ENCODE peak calls at places on chromosomes 16 and 17, in ten cellular contexts. Z, Q, W, P, F, H, T, M, K and E are unnamed samples.

GRCh38 chr16:229731-230281 is 557 bp upstream of the LUC7L start:
- DNase-seq in K (no peak), W (peak), P (no peak), Z (no peak), H (no peak), F (no peak), Q (no peak), M (no peak), T (no peak), E (no peak)

GRCh38 chr16:5438591-5438990 is 341.0 kb upstream of the EEF2KMT start:
- DNase-seq in K (no peak), T (no peak), Z (no peak), Q (no peak), M (no peak), F (no peak), W (peak), P (no peak), H (no peak), E (no peak)

GRCh38 chr17:10114931-10115535 is 83.4 kb downstream of the GAS7 start:
- DNase-seq in Q (no peak), H (peak), W (peak), T (peak), K (peak), M (peak), Z (peak), F (peak), P (peak), E (peak)

GRCh38 chr17:51461578-51462004 is 201.2 kb downstream of the UTP18 start:
- DNase-seq in P (peak), H (peak), M (peak), F (no peak), T (peak), Z (peak), Q (peak), K (peak), W (peak), E (no peak)

GRCh38 chr16:22694887-22695382 is 119.0 kb upstream of the HS3ST2 start:
- DNase-seq in Z (no peak), W (no peak), F (peak), P (peak), K (peak), M (no peak), H (no peak), T (peak), Q (no peak), E (no peak)

GRCh38 chr16:68071547-68071901 is 13.6 kb upstream of the NFATC3 start:
- DNase-seq in F (no peak), Q (no peak), H (no peak), K (no peak), Z (no peak), T (no peak), P (no peak), M (no peak), W (no peak), E (no peak)

GRCh38 chr17:11205656-11206055 is 35.4 kb upstream of the SHISA6 start:
- DNase-seq in F (no peak), W (no peak), H (no peak), K (no peak), Z (no peak), P (no peak), Q (no peak), M (no peak), T (no peak), E (no peak)

GRCh38 chr16:70437017-70437581 is 1.8 kb downstream of the ST3GAL2 start:
- DNase-seq in M (no peak), K (peak), P (peak), F (peak), Z (no peak), W (no peak), H (no peak), Q (no peak), T (peak), E (no peak)

GRCh38 chr17:55420776-55421178 is 858 bp downstream of the MMD start:
- DNase-seq in K (peak), P (no peak), H (peak), T (peak), F (no peak), M (peak), W (peak), Q (no peak), Z (peak), E (no peak)

GRCh38 chr17:45131616-45132301 is 556 bp downstream of the PLCD3 start:
- DNase-seq in M (peak), W (peak), H (peak), Z (peak), T (peak), K (peak), P (no peak), Q (no peak), F (no peak), E (no peak)

GRCh38 chr17:73566905-73567782 is 77.1 kb downstream of the SDK2 start:
- DNase-seq in Z (peak), W (no peak), P (no peak), T (no peak), M (no peak), Q (no peak), F (no peak), H (no peak), K (no peak), E (no peak)

GRCh38 chr17:83144421-83145357 is 65.3 kb downstream of the METRNL start:
- DNase-seq in Q (no peak), Z (no peak), T (peak), W (no peak), P (peak), K (peak), H (no peak), M (no peak), F (no peak), E (no peak)

GRCh38 chr16:15041260-15042011 is 14.4 kb downstream of the NTAN1 start:
- DNase-seq in H (no peak), K (peak), T (peak), P (peak), M (no peak), Z (no peak), Q (no peak), F (no peak), W (no peak), E (no peak)

GRCh38 chr16:30010817-30011504 is at the start of gene DOC2A:
- DNase-seq in K (no peak), Z (peak), T (no peak), Q (peak), M (peak), P (no peak), H (no peak), W (peak), F (no peak), E (no peak)